ENCODE peak calls at places on chromosomes 13 and 19, in eight cellular contexts. U is tibial nerve; X is sigmoid colon; W is left ventricle myocardium inferior; V is stomach; A is upper lobe of right lung; S is CD8-positive, alpha-beta T cell; R is endodermal cell. L is an unnamed sample.

GRCh38 chr19:2711175-2711936 is 8.9 kb upstream of the GNG7 start:
- DNase-seq in U (no peak), X (peak; percentile 61), W (no peak), V (no peak), A (no peak), S (no peak), R (no peak), L (no peak)

GRCh38 chr13:47188802-47189201 is 291.9 kb upstream of the HTR2A start:
- DNase-seq in U (no peak), X (no peak), W (no peak), V (no peak), A (no peak), S (no peak), R (no peak), L (no peak)

GRCh38 chr19:11948646-11949045 is 16.2 kb upstream of the ZNF763 start:
- DNase-seq in U (no peak), X (no peak), W (no peak), V (no peak), A (no peak), S (no peak), R (no peak), L (no peak)

GRCh38 chr13:60384911-60385310 is 12.1 kb upstream of the TDRD3 start:
- DNase-seq in U (no peak), X (no peak), W (no peak), V (no peak), A (no peak), S (no peak), R (no peak), L (no peak)

GRCh38 chr19:32863841-32864240 is 5.7 kb downstream of the SLC7A9 start:
- DNase-seq in U (no peak), X (no peak), W (no peak), V (no peak), A (peak; percentile 56), S (no peak), R (no peak), L (no peak)

GRCh38 chr13:100984349-100984748 is 309.8 kb upstream of the TMTC4 start:
- DNase-seq in U (no peak), X (no peak), W (no peak), V (no peak), A (no peak), S (no peak), R (no peak), L (no peak)

GRCh38 chr13:109836629-109837607 is 50.5 kb upstream of the IRS2 start:
- DNase-seq in U (no peak), X (no peak), W (no peak), V (peak; percentile 56), A (no peak), S (no peak), R (no peak), L (no peak)

GRCh38 chr19:6066661-6067646 is 43.3 kb downstream of the RFX2 start:
- DNase-seq in U (peak; percentile 88), X (peak; percentile 97), W (peak; percentile 93), V (peak; percentile 92), A (peak; percentile 91), S (no peak), R (peak; percentile 92), L (peak; percentile 96)

GRCh38 chr13:95603887-95604533 is 40.5 kb downstream of the DZIP1 start:
- DNase-seq in U (no peak), X (no peak), W (no peak), V (peak; percentile 46), A (peak; percentile 70), S (no peak), R (no peak), L (no peak)

GRCh38 chr13:37905736-37906135 is 36.2 kb upstream of the TRPC4 start:
- DNase-seq in U (no peak), X (no peak), W (no peak), V (no peak), A (no peak), S (no peak), R (no peak), L (no peak)

GRCh38 chr13:44273991-44274810 is 99.4 kb upstream of the SERP2 start:
- DNase-seq in U (no peak), X (no peak), W (no peak), V (no peak), A (no peak), S (peak; percentile 17), R (no peak), L (no peak)

GRCh38 chr13:78599911-78600310 is 3.4 kb downstream of the POU4F1 start:
- DNase-seq in U (no peak), X (no peak), W (no peak), V (no peak), A (no peak), S (no peak), R (no peak), L (no peak)

GRCh38 chr13:40660270-40660669 is 6.2 kb downstream of the FOXO1 start:
- DNase-seq in U (no peak), X (no peak), W (no peak), V (no peak), A (no peak), S (no peak), R (no peak), L (no peak)

GRCh38 chr19:41420101-41420880 is 6.9 kb downstream of the B3GNT8 start:
- DNase-seq in U (no peak), X (no peak), W (no peak), V (no peak), A (no peak), S (no peak), R (no peak), L (peak; percentile 60)

GRCh38 chr19:18733196-18733647 is 49.7 kb downstream of the CRTC1 start:
- DNase-seq in U (peak; percentile 12), X (peak; percentile 90), W (peak; percentile 58), V (peak; percentile 57), A (no peak), S (no peak), R (no peak), L (no peak)

DNA sequence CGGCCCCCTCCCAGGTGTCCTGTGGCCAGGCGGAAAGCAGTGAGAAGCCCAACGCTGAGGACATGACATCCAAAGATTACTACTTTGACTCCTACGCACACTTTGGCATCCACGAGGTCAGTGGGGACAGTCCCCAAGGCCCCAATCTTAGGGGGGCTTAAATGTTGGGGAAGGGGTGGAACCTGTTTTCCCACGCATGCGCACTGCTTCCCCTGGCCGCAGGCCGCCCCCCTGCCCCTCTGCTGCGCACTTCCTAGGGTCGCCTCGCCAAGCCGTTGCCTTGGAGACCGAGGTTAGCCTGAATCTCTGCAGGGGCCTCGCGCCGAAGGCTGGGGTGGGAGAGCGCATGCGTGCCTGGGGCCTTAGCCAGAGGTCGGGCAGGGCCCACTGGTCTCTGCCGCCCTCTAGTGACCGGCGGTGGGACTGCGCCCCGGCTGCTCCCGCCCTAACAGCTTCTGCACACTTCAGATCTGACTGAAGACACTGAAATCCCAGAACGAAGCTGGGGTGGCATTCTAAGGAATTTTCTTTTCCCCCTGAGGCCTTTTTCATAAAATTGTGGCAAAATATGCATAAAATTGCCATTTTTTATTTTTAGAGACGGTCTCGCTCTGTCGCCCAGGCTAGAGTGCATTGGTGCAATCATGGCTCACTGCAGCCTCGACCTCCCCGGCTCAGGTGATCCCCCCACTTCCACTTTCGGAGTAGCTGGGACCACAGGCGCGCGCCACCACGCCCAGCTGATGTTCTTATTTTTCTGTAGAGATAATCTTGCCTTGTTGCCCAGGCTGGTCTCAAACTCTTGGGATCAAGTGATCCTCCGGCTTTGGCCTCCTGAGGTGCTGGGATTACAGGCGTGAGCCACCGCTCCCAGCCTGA is 3.6 kb downstream of the PRMT1 start:
- DNase-seq in U (peak; percentile 86), X (peak; percentile 94), W (peak; percentile 90), V (peak; percentile 93), A (peak; percentile 95), S (peak; percentile 93), R (peak; percentile 99), L (peak; percentile 78)
- H3K4me3 ChIP-seq in U (peak overlapping the region; percentile 23), X (peak overlapping the region; percentile 32), W (peak overlapping the region; percentile 51), V (peak overlapping the region; percentile 22), A (no peak overlapping the region), S (no peak overlapping the region), R (peak overlapping the region; percentile 83), L (peak overlapping the region; percentile 21)

DNA sequence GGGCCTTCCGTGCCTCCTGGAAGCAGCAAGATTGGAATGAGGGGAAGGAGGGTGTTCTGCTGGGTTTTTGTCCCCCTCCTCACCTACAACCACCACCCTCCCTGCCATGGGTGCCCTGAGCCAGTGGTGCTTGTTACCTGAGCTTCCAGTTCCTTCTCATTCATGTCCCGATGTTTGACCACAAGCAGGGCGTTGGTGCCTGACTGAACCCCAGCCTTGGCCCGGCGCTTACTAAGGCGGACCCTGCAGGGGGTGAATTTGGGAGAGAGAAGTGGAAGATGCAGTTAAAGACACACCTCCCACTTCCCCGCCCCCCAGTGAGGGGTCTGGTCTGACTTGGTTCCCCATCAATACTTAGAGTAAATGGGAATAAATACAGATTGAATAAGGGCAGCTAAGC is 4.3 kb downstream of the PAF1 start:
- DNase-seq in U (no peak), X (no peak), W (no peak), V (no peak), A (no peak), S (no peak), R (no peak), L (no peak)
- H3K4me1 ChIP-seq in U (peaks cover 12% of the 10 kb centered on the region), X (peaks cover 15% of the 10 kb centered on the region), W (peaks cover 24% of the 10 kb centered on the region), V (peaks cover 10% of the 10 kb centered on the region), A (peaks cover 8% of the 10 kb centered on the region), S (peaks cover 11% of the 10 kb centered on the region), R (peaks cover 7% of the 10 kb centered on the region), L (peaks cover 9% of the 10 kb centered on the region)

GRCh38 chr19:53867225-53868090 is at the start of gene MYADM:
- DNase-seq in U (peak; percentile 100), X (peak; percentile 100), W (peak; percentile 99), V (peak; percentile 99), A (peak; percentile 98), S (peak; percentile 99), R (peak; percentile 100), L (peak; percentile 100)
- H3K4me3 ChIP-seq in U (peak within 1 kb of the TSS; percentile 70), X (peak within 1 kb of the TSS; percentile 91), W (peak within 1 kb of the TSS; percentile 82), V (peak within 1 kb of the TSS; percentile 95), A (peak within 1 kb of the TSS; percentile 75), S (peak within 1 kb of the TSS; percentile 96), R (peak within 1 kb of the TSS; percentile 95), L (peak within 1 kb of the TSS; percentile 86)

GRCh38 chr13:30299746-30300145 is 7.6 kb downstream of the KATNAL1 start:
- DNase-seq in U (no peak), X (no peak), W (no peak), V (no peak), A (no peak), S (no peak), R (no peak), L (no peak)

GRCh38 chr13:30306762-30307193 is 573 bp downstream of the KATNAL1 start:
- DNase-seq in U (peak; percentile 94), X (peak; percentile 97), W (peak; percentile 93), V (peak; percentile 92), A (peak; percentile 96), S (peak; percentile 80), R (peak; percentile 97), L (peak; percentile 93)

GRCh38 chr13:30301827-30302226 is 5.5 kb downstream of the KATNAL1 start:
- DNase-seq in U (no peak), X (no peak), W (no peak), V (no peak), A (no peak), S (no peak), R (no peak), L (no peak)

GRCh38 chr13:30305456-30305855 is 1.9 kb downstream of the KATNAL1 start:
- DNase-seq in U (no peak), X (no peak), W (no peak), V (no peak), A (no peak), S (no peak), R (no peak), L (no peak)

GRCh38 chr13:30303269-30303668 is 4.1 kb downstream of the KATNAL1 start:
- DNase-seq in U (no peak), X (no peak), W (no peak), V (no peak), A (no peak), S (no peak), R (no peak), L (no peak)
- H3K4me1 ChIP-seq in U (no peaks in the 10 kb centered on the region), X (peaks cover 30% of the 10 kb centered on the region), W (peaks cover 68% of the 10 kb centered on the region), V (no peaks in the 10 kb centered on the region), A (peaks cover 12% of the 10 kb centered on the region), S (peaks cover 5% of the 10 kb centered on the region), R (no peaks in the 10 kb centered on the region), L (peaks cover 28% of the 10 kb centered on the region)

L was measured in tibial artery.